ENCODE peak calls at places on chromosomes 2 and 18, in eight cellular contexts. P, G, X, J, Q, T, E and Z are unnamed samples.

GRCh38 chr2:70062270-70062669 is 25.0 kb upstream of the PCBP1 start:
- DNase-seq in Q (no peak), T (no peak), E (no peak), J (no peak), P (no peak), X (no peak), G (no peak), Z (no peak)

GRCh38 chr18:74609535-74609934 is 11.9 kb downstream of the ZNF407 start:
- DNase-seq in X (no peak), E (no peak), T (no peak), J (no peak), G (no peak), Q (no peak), P (no peak), Z (no peak)

GRCh38 chr18:23283933-23284430 is 148.7 kb downstream of the CABLES1 start:
- DNase-seq in G (no peak), Q (no peak), P (peak), T (no peak), X (peak), E (no peak), J (no peak), Z (no peak)

GRCh38 chr2:46241344-46241743 is 55.9 kb upstream of the EPAS1 start:
- DNase-seq in Q (no peak), X (peak), J (no peak), P (no peak), E (no peak), G (no peak), T (no peak), Z (no peak)

GRCh38 chr2:173101687-173102086 is 26.0 kb downstream of the MAP3K20 start:
- DNase-seq in J (no peak), Q (no peak), P (no peak), E (no peak), G (no peak), X (no peak), T (peak), Z (no peak)

GRCh38 chr2:20571644-20572215 is 79.2 kb downstream of the HS1BP3 start:
- DNase-seq in X (no peak), T (no peak), G (no peak), Q (no peak), E (no peak), J (no peak), P (no peak), Z (no peak)

GRCh38 chr2:121790276-121790956 is 35.0 kb downstream of the TSN start:
- DNase-seq in T (no peak), Q (no peak), P (no peak), E (no peak), X (peak), G (no peak), J (no peak), Z (no peak)

GRCh38 chr2:175577405-175577986 is 396.0 kb upstream of the ATP5MC3 start:
- DNase-seq in E (no peak), J (no peak), G (no peak), X (no peak), Q (no peak), T (no peak), P (no peak), Z (no peak)

GRCh38 chr2:224220581-224221255 is 181.2 kb downstream of the FAM124B start:
- DNase-seq in E (no peak), Q (no peak), T (no peak), G (no peak), X (no peak), P (no peak), J (no peak), Z (no peak)

GRCh38 chr2:23651187-23651983 is 266.4 kb downstream of the KLHL29 start:
- DNase-seq in J (no peak), E (no peak), T (no peak), P (no peak), G (no peak), Q (no peak), X (peak), Z (no peak)

GRCh38 chr18:3998698-3999333 is 456.3 kb downstream of the DLGAP1 start:
- DNase-seq in E (peak), T (peak), P (no peak), X (no peak), Q (no peak), G (no peak), J (no peak), Z (no peak)

GRCh38 chr2:122858813-122859212 is 1103.4 kb downstream of the TSN start:
- DNase-seq in G (no peak), E (no peak), J (no peak), X (no peak), Q (no peak), T (no peak), P (no peak), Z (no peak)

GRCh38 chr18:23578891-23579653 is 7.2 kb downstream of the NPC1 start:
- DNase-seq in G (no peak), T (no peak), E (no peak), X (no peak), P (no peak), J (no peak), Q (no peak), Z (no peak)

GRCh38 chr2:207290833-207291232 is 125.1 kb upstream of the KLF7 start:
- DNase-seq in E (no peak), G (no peak), Q (no peak), X (no peak), T (no peak), J (no peak), P (no peak), Z (no peak)

GRCh38 chr2:76713312-76713711 is 808.9 kb downstream of the LRRTM4 start:
- DNase-seq in E (no peak), J (no peak), T (no peak), X (no peak), P (no peak), G (no peak), Q (no peak), Z (no peak)

GRCh38 chr2:208142925-208143799 is 2.8 kb downstream of the CRYGB start:
- DNase-seq in J (no peak), Q (no peak), G (no peak), E (no peak), T (no peak), P (no peak), X (no peak), Z (no peak)

GRCh38 chr18:48790869-48791635 is 159.7 kb downstream of the SMAD7 start:
- DNase-seq in E (no peak), J (no peak), Q (no peak), X (no peak), P (peak), G (peak), T (no peak), Z (no peak)

GRCh38 chr18:55546873-55547704 is 40.9 kb downstream of the TCF4 start:
- DNase-seq in X (no peak), T (no peak), G (no peak), P (no peak), Q (no peak), E (no peak), J (no peak), Z (no peak)

GRCh38 chr2:110126086-110126773 is 10.6 kb upstream of the MALL start:
- DNase-seq in T (no peak), X (no peak), G (no peak), J (no peak), E (no peak), P (no peak), Q (no peak), Z (no peak)

GRCh38 chr2:231133365-231134114 is 8.7 kb upstream of the HTR2B start:
- DNase-seq in E (no peak), J (no peak), Q (no peak), X (no peak), P (no peak), T (no peak), G (no peak), Z (no peak)

GRCh38 chr2:21146638-21147037 is 22.9 kb downstream of the TDRD15 start:
- DNase-seq in Q (no peak), G (no peak), E (no peak), T (no peak), P (no peak), J (no peak), X (no peak), Z (no peak)

GRCh38 chr18:78100189-78100588 is 850.5 kb downstream of the GALR1 start:
- DNase-seq in G (no peak), J (no peak), X (no peak), E (no peak), T (no peak), Q (no peak), P (no peak), Z (no peak)

GRCh38 chr2:136916131-136916530 is 150.8 kb downstream of the THSD7B start:
- DNase-seq in T (no peak), E (no peak), G (no peak), P (no peak), J (no peak), X (no peak), Q (no peak), Z (no peak)

GRCh38 chr2:763766-764525 is 86.7 kb upstream of the TMEM18 start:
- DNase-seq in J (no peak), P (no peak), G (no peak), Q (no peak), X (peak), T (no peak), E (no peak), Z (no peak)

GRCh38 chr2:170344663-170345099 is 166.7 kb downstream of the MYO3B start:
- DNase-seq in T (no peak), E (no peak), G (no peak), Q (no peak), X (no peak), P (no peak), J (no peak), Z (no peak)

GRCh38 chr2:6917071-6917760 is at the start of gene RNF144A:
- DNase-seq in X (peak), T (peak), P (peak), J (peak), E (peak), G (peak), Q (peak), Z (peak)